ENCODE peak calls at places on chromosomes 11 and 22, in ten cellular contexts. F is H9; N is RWPE2; Y is ACHN; B is MCF 10A; A is left cardiac atrium; E is activated CD8-positive, alpha-beta T cell treated with anti-CD3 and anti-CD28 coated beads, Interleukin-2, amount 10 ng/mL, durations not matched to agents 7 days and 5 days; U is mesendoderm; X is activated CD8-positive, alpha-beta memory T cell treated with anti-CD3 and anti-CD28 coated beads for 24 hours; T is HS-27A. R is an unnamed sample.

GRCh38 chr22:41256898-41257260 is 16.1 kb upstream of the CHADL start:
- DNase-seq in F (no peak), N (no peak), Y (no peak), B (peak; percentile 49), A (no peak), E (no peak), U (peak; percentile 50), X (no peak), T (no peak), R (peak; percentile 83)

GRCh38 chr11:58616594-58616993 is 5.9 kb upstream of the CNTF start:
- DNase-seq in F (no peak), N (no peak), Y (peak; percentile 58), B (peak; percentile 89), A (peak; percentile 41), E (no peak), U (no peak), X (no peak), T (peak; percentile 65), R (no peak)

GRCh38 chr11:66548041-66548440 is 1.3 kb downstream of the ACTN3 start:
- DNase-seq in F (no peak), N (no peak), Y (no peak), B (no peak), A (no peak), E (no peak), U (no peak), X (no peak), T (no peak), R (no peak)

GRCh38 chr22:31049815-31050420 is 31.2 kb upstream of the SMTN start:
- DNase-seq in F (no peak), N (no peak), Y (no peak), B (no peak), A (no peak), E (no peak), U (no peak), X (no peak), T (no peak), R (no peak)

GRCh38 chr22:33163815-33164214 is 105.6 kb upstream of the SYN3 start:
- DNase-seq in F (no peak), N (no peak), Y (no peak), B (no peak), A (no peak), E (no peak), U (no peak), X (no peak), T (no peak), R (peak; percentile 10)

GRCh38 chr11:26045082-26045481 is 286.8 kb upstream of the ANO3 start:
- DNase-seq in F (no peak), N (no peak), Y (no peak), B (no peak), A (no peak), E (no peak), U (no peak), X (no peak), T (no peak), R (no peak)

GRCh38 chr11:12827929-12828812 is 153.9 kb downstream of the TEAD1 start:
- DNase-seq in F (peak; percentile 63), N (no peak), Y (peak; percentile 62), B (peak; percentile 79), A (peak; percentile 39), E (no peak), U (peak; percentile 69), X (no peak), T (no peak), R (peak; percentile 60)

GRCh38 chr22:37030560-37031281 is 11.2 kb downstream of the MPST start:
- DNase-seq in F (no peak), N (no peak), Y (peak; percentile 15), B (no peak), A (no peak), E (no peak), U (no peak), X (no peak), T (no peak), R (no peak)

GRCh38 chr11:70948855-70949551 is 303.4 kb downstream of the SHANK2 start:
- DNase-seq in F (no peak), N (no peak), Y (no peak), B (no peak), A (no peak), E (no peak), U (no peak), X (no peak), T (no peak), R (peak; percentile 67)

GRCh38 chr11:118928870-118929495 is 3.3 kb upstream of the BCL9L start:
- DNase-seq in F (no peak), N (peak; percentile 78), Y (peak; percentile 52), B (peak; percentile 61), A (no peak), E (peak; percentile 59), U (peak; percentile 93), X (peak; percentile 91), T (no peak), R (peak; percentile 92)

GRCh38 chr11:126140932-126141291 is 70.5 kb downstream of the RPUSD4 start:
- DNase-seq in F (no peak), N (no peak), Y (no peak), B (peak; percentile 33), A (peak; percentile 42), E (no peak), U (no peak), X (no peak), T (no peak), R (no peak)

GRCh38 chr11:7490535-7490934 is 5.2 kb downstream of the OLFML1 start:
- DNase-seq in F (no peak), N (no peak), Y (no peak), B (no peak), A (no peak), E (no peak), U (no peak), X (no peak), T (no peak), R (no peak)

GRCh38 chr11:102776454-102776853 is 4.0 kb downstream of the MMP10 start:
- DNase-seq in F (no peak), N (no peak), Y (no peak), B (peak; percentile 41), A (no peak), E (no peak), U (peak; percentile 16), X (no peak), T (no peak), R (no peak)

GRCh38 chr11:128496684-128497056 is 90.7 kb downstream of the ETS1 start:
- DNase-seq in F (no peak), N (no peak), Y (peak; percentile 42), B (no peak), A (no peak), E (no peak), U (no peak), X (no peak), T (no peak), R (no peak)

GRCh38 chr11:116851631-116852030 is 14.2 kb upstream of the APOA1 start:
- DNase-seq in F (no peak), N (no peak), Y (no peak), B (no peak), A (no peak), E (peak; percentile 60), U (no peak), X (peak; percentile 75), T (no peak), R (no peak)

GRCh38 chr11:16895306-16895705 is 118.9 kb downstream of the PLEKHA7 start:
- DNase-seq in F (no peak), N (no peak), Y (peak; percentile 78), B (no peak), A (no peak), E (no peak), U (no peak), X (no peak), T (no peak), R (no peak)

GRCh38 chr11:112963368-112963955 is 2.2 kb downstream of the NCAM1 start:
- DNase-seq in F (no peak), N (no peak), Y (no peak), B (no peak), A (no peak), E (no peak), U (peak; percentile 10), X (no peak), T (no peak), R (peak; percentile 82)

GRCh38 chr22:48800886-48801607 is 1026.6 kb downstream of the BRD1 start:
- DNase-seq in F (no peak), N (no peak), Y (no peak), B (no peak), A (no peak), E (no peak), U (no peak), X (no peak), T (no peak), R (no peak)

GRCh38 chr11:115929618-115930129 is 425.5 kb upstream of the CADM1 start:
- DNase-seq in F (no peak), N (no peak), Y (peak; percentile 29), B (no peak), A (no peak), E (no peak), U (no peak), X (no peak), T (no peak), R (no peak)

GRCh38 chr22:20572132-20572802 is 64.9 kb downstream of the MED15 start:
- DNase-seq in F (no peak), N (no peak), Y (no peak), B (no peak), A (peak; percentile 3), E (no peak), U (no peak), X (no peak), T (no peak), R (no peak)

GRCh38 chr11:116873391-116873790 is 36.0 kb upstream of the APOA1 start:
- DNase-seq in F (no peak), N (no peak), Y (no peak), B (no peak), A (no peak), E (no peak), U (no peak), X (no peak), T (no peak), R (no peak)